ENCODE peak calls at places on chromosomes 7 and 10, in five cellular contexts. N, T, W, V and B are unnamed samples.
A peak's percentile ranks its signal among the peaks of the same experiment; 100 is the strongest.

GRCh38 chr10:119098576-119098975 is 5.3 kb upstream of the DENND10 start:
- DNase-seq in T (no peak), W (no peak), N (no peak), V (no peak), B (no peak)

GRCh38 chr7:106841896-106842390 is 23.1 kb upstream of the PIK3CG start:
- DNase-seq in T (no peak), V (no peak), N (no peak), W (no peak), B (no peak)

GRCh38 chr10:5583525-5584175 is 58.9 kb downstream of the CALML3 start:
- DNase-seq in T (no peak), N (no peak), V (no peak), W (no peak), B (no peak)

GRCh38 chr10:54372164-54372563 is 428.9 kb downstream of the PCDH15 start:
- DNase-seq in N (no peak), W (no peak), T (no peak), V (no peak), B (no peak)

GRCh38 chr10:59027975-59028640 is 148.3 kb upstream of the PHYHIPL start:
- DNase-seq in V (no peak), T (no peak), W (no peak), N (no peak), B (no peak)

GRCh38 chr10:49387029-49387428 is 8.9 kb downstream of the DRGX start:
- DNase-seq in W (no peak), N (no peak), V (peak; percentile 11), T (no peak), B (no peak)

GRCh38 chr7:105106473-105106872 is 92.5 kb downstream of the KMT2E start:
- DNase-seq in T (no peak), V (no peak), N (peak; percentile 52), W (no peak), B (no peak)

GRCh38 chr7:27165655-27166474 is 528 bp upstream of the HOXA9 start:
- DNase-seq in W (no peak), V (no peak), N (no peak), T (no peak), B (no peak)

GRCh38 chr7:135217645-135218509 is 6.6 kb upstream of the WDR91 start:
- DNase-seq in W (no peak), T (no peak), N (no peak), V (peak; percentile 62), B (no peak)